ENCODE peak calls at places on chromosomes 3 and 15, in six cellular contexts. N, F, A, Z, J and Y are unnamed samples.

GRCh38 chr3:192851821-192852352 is 65.8 kb downstream of the MB21D2 start:
- DNase-seq in J (peak; percentile 54), Z (peak; percentile 46), F (peak; percentile 81), N (peak; percentile 78), A (no peak), Y (peak; percentile 56)

GRCh38 chr15:75195122-75195765 is 6.4 kb upstream of the C15orf39 start:
- DNase-seq in Z (peak; percentile 91), J (no peak), A (no peak), N (no peak), F (peak; percentile 44), Y (peak; percentile 62)

GRCh38 chr3:32884532-32885031 is 66.8 kb downstream of the TRIM71 start:
- DNase-seq in Z (no peak), J (no peak), F (no peak), N (no peak), A (no peak), Y (no peak)

GRCh38 chr3:152299243-152299976 is 30.7 kb downstream of the MBNL1 start:
- DNase-seq in F (no peak), N (no peak), Z (no peak), A (no peak), J (no peak), Y (peak; percentile 47)

GRCh38 chr3:40355410-40355809 is 31.6 kb upstream of the ENTPD3 start:
- DNase-seq in F (no peak), A (no peak), N (no peak), Z (no peak), J (no peak), Y (no peak)

GRCh38 chr3:121736112-121736511 is 13.4 kb downstream of the GOLGB1 start:
- DNase-seq in F (no peak), J (peak; percentile 65), A (no peak), Z (no peak), N (peak; percentile 16), Y (no peak)

GRCh38 chr15:63372753-63373152 is 8.9 kb downstream of the CA12 start:
- DNase-seq in J (peak; percentile 52), Z (peak; percentile 78), F (no peak), A (no peak), N (peak; percentile 69), Y (no peak)

GRCh38 chr3:66029014-66029413 is 9.7 kb downstream of the MAGI1 start:
- DNase-seq in Z (no peak), F (peak; percentile 10), N (no peak), A (no peak), J (no peak), Y (no peak)

GRCh38 chr3:101591071-101591470 is 17.1 kb downstream of the PCNP start:
- DNase-seq in J (no peak), A (no peak), Z (no peak), N (no peak), F (no peak), Y (no peak)

GRCh38 chr15:38707802-38708671 is 143.4 kb upstream of the RASGRP1 start:
- DNase-seq in A (no peak), F (peak; percentile 38), J (peak; percentile 47), Z (peak; percentile 44), N (peak; percentile 79), Y (peak; percentile 43)

GRCh38 chr3:195729476-195729875 is 8.7 kb downstream of the MUC20 start:
- DNase-seq in A (no peak), Z (no peak), N (no peak), F (no peak), J (no peak), Y (no peak)

GRCh38 chr15:31732695-31733094 is 297.6 kb upstream of the CHRNA7 start:
- DNase-seq in F (no peak), J (no peak), N (no peak), Z (no peak), A (no peak), Y (no peak)

GRCh38 chr15:83365370-83365938 is 81.0 kb upstream of the BNC1 start:
- DNase-seq in F (peak; percentile 9), Z (peak; percentile 55), J (peak; percentile 58), N (peak; percentile 68), A (peak; percentile 31), Y (peak; percentile 43)

GRCh38 chr15:40565333-40566238 is 744 bp upstream of the CCDC32 start:
- DNase-seq in F (no peak), A (no peak), J (no peak), N (no peak), Z (no peak), Y (no peak)

GRCh38 chr3:105829229-105829628 is 39.6 kb downstream of the CBLB start:
- DNase-seq in Z (no peak), A (no peak), F (no peak), J (no peak), N (no peak), Y (no peak)

GRCh38 chr3:24185738-24186384 is 240.8 kb downstream of the NR1D2 start:
- DNase-seq in F (peak; percentile 18), Z (peak; percentile 44), N (peak; percentile 88), J (peak; percentile 55), A (no peak), Y (peak; percentile 56)

GRCh38 chr15:74889882-74890768 is at the start of gene MPI:
- DNase-seq in N (peak; percentile 69), J (peak; percentile 61), F (peak; percentile 90), Z (peak; percentile 97), A (peak; percentile 88), Y (peak; percentile 93)

GRCh38 chr3:171784937-171785336 is 25.3 kb downstream of the PLD1 start:
- DNase-seq in J (no peak), F (no peak), N (no peak), A (no peak), Z (no peak), Y (no peak)

GRCh38 chr3:76638006-76638405 is 401.9 kb upstream of the ROBO2 start:
- DNase-seq in J (no peak), A (no peak), F (no peak), Z (no peak), N (no peak), Y (no peak)

GRCh38 chr3:155870945-155871745 is 695 bp downstream of the GMPS start:
- DNase-seq in J (no peak), F (peak; percentile 64), A (peak; percentile 54), N (no peak), Z (peak; percentile 78), Y (peak; percentile 71)

GRCh38 chr3:158936530-158937113 is 134.8 kb downstream of the MFSD1 start:
- DNase-seq in J (no peak), Z (no peak), N (no peak), F (no peak), A (no peak), Y (no peak)

GRCh38 chr3:23629181-23629893 is 176.4 kb upstream of the UBE2E1 start:
- DNase-seq in F (no peak), J (peak; percentile 86), Z (no peak), A (no peak), N (peak; percentile 86), Y (no peak)

GRCh38 chr15:101027273-101027901 is 108.2 kb downstream of the LRRK1 start:
- DNase-seq in N (no peak), A (no peak), Z (no peak), F (peak; percentile 8), J (no peak), Y (peak; percentile 34)

GRCh38 chr3:137854498-137855285 is 90.6 kb downstream of the SOX14 start:
- DNase-seq in Z (no peak), F (no peak), A (no peak), N (no peak), J (no peak), Y (no peak)

GRCh38 chr15:58568157-58568571 is 136.4 kb downstream of the LIPC start:
- DNase-seq in Z (no peak), A (no peak), J (no peak), F (peak; percentile 59), N (no peak), Y (no peak)

DNA sequence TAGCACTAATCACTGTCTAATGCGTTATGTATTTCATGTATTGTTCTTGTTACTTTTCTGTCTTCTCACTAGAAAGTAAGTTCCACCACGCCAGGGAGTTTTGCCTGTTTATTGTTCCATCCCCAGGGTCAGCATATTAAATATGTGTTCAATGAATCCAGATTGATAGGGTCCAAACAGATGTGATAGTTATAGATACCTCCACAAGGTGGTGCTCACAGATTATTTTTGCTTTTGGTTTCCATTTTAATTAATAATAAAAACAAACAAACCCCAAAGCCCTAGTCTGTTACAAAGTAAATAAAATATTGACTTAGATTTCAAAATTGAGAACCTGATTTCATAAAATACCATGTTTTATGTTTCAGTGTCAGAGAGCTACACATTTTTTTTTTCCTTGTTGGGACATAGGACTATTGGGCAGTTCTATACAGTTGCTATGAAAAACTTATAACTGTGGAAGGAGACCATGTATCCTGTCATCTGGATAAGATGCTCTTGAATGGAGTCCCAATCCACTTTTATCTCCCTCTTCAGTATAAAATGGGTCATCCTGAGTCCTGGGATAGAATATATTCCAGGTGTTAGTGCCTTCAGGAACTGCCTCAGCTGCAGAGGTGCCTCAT is 12.4 kb downstream of the OTOL1 start:
- DNase-seq in Z (peak; percentile 24), J (no peak), N (peak; percentile 0), F (no peak), A (no peak), Y (no peak)
- TF ChIP-seq CTCF in Z (peak; percentile 61), J (peak; percentile 35), N (peak; percentile 17), F (no peak), A (peak; percentile 34), Y (peak; percentile 27)

GRCh38 chr15:68334661-68335124 is 57.1 kb downstream of the FEM1B start:
- DNase-seq in Z (no peak), J (peak; percentile 89), N (no peak), F (no peak), A (no peak), Y (no peak)
- TF ChIP-seq CTCF in Z (no peak), J (no peak), N (no peak), F (no peak), A (no peak), Y (no peak)

GRCh38 chr15:80856400-80856799 is 77.2 kb downstream of the CEMIP start:
- DNase-seq in Z (peak; percentile 63), J (no peak), N (no peak), A (no peak), F (no peak), Y (no peak)
- TF ChIP-seq CTCF in Z (peak; percentile 43), J (peak; percentile 26), N (peak; percentile 37), A (no peak), F (peak; percentile 14), Y (no peak)

GRCh38 chr3:43089081-43089480 is 16.8 kb downstream of the POMGNT2 start:
- DNase-seq in Z (no peak), J (no peak), F (no peak), N (no peak), A (no peak), Y (no peak)

GRCh38 chr3:43086460-43087165 is 19.3 kb downstream of the POMGNT2 start:
- DNase-seq in J (peak; percentile 3), A (no peak), Z (no peak), N (no peak), F (no peak), Y (no peak)

GRCh38 chr3:43090238-43090637 is 15.6 kb downstream of the POMGNT2 start:
- DNase-seq in Z (no peak), N (no peak), F (no peak), A (no peak), J (no peak), Y (no peak)

GRCh38 chr3:43091481-43091880 is 14.4 kb downstream of the POMGNT2 start:
- DNase-seq in N (no peak), F (no peak), A (no peak), J (no peak), Z (no peak), Y (no peak)

DNA sequence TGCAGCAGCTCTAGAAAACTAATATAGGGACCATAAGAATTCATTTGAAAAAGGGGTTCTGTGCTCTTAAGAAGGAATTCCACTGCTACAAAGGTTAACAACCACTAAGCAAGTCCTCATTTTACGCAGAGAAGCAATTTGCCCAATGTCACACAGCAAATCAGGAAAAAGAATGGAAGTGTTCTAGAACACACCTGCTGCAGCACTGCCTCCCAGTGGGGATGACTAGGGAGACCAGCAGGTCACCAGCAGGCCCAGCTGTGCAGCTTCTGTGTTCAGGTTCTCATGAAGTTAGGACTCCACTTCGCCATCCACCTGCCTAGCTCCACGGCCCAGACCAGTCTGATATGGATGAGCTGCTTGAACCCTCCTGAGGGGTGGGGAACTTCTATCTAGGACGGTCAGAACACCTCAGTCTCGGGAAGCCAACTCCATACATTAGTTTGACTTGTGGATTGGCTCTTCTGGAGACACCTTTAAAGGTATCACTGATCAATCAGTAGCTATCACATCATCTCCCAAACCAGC is 18.6 kb downstream of the POMGNT2 start:
- DNase-seq in F (no peak), A (no peak), J (no peak), N (no peak), Z (no peak), Y (no peak)
- TF ChIP-seq CTCF in F (no peak), A (no peak), J (no peak), N (peak; percentile 22), Z (no peak), Y (no peak)